ENCODE peak calls at places on chromosomes 11 and 22, in four cellular contexts. L is prostate gland, T is heart right ventricle, Z is breast epithelium. J is an unnamed sample.

GRCh38 chr11:26143553-26144308 is 188.2 kb upstream of the ANO3 start:
- DNase-seq in L (no peak), T (no peak), Z (no peak), J (no peak)

GRCh38 chr11:69167916-69168691 is 12.4 kb downstream of the SMIM38 start:
- DNase-seq in T (no peak), L (no peak), Z (no peak), J (peak)

GRCh38 chr11:108368134-108368533 is 99.2 kb downstream of the C11orf65 start:
- DNase-seq in L (no peak), Z (no peak), T (no peak), J (no peak)

GRCh38 chr11:17720796-17721171 is 1.4 kb downstream of the MYOD1 start:
- DNase-seq in Z (no peak), L (no peak), T (no peak), J (no peak)

GRCh38 chr11:93541884-93542752 is 1.1 kb downstream of the SMCO4 start:
- DNase-seq in L (peak), T (peak), Z (no peak), J (no peak)

GRCh38 chr11:63933459-63933858 is 5.3 kb upstream of the NAA40 start:
- DNase-seq in L (no peak), Z (no peak), T (no peak), J (no peak)

GRCh38 chr11:109597336-109597735 is 175.3 kb downstream of the C11orf87 start:
- DNase-seq in T (no peak), L (no peak), Z (no peak), J (no peak)

GRCh38 chr22:17842386-17842785 is 68.1 kb upstream of the BID start:
- DNase-seq in L (no peak), Z (no peak), T (no peak), J (no peak)

GRCh38 chr22:50581950-50582561 is 593 bp downstream of the CHKB start:
- DNase-seq in Z (no peak), T (no peak), L (no peak), J (no peak)

GRCh38 chr22:11613898-11614755 is 3913.9 kb upstream of the OR11H1 start:
- DNase-seq in L (no peak), Z (no peak), T (no peak), J (no peak)

GRCh38 chr11:47488674-47489394 is 39.9 kb upstream of the RAPSN start:
- DNase-seq in L (no peak), Z (no peak), T (no peak), J (no peak)

GRCh38 chr11:46905806-46906205 is 12.5 kb downstream of the LRP4 start:
- DNase-seq in T (no peak), L (no peak), Z (no peak), J (no peak)

GRCh38 chr22:36913431-36914382 is at the start of gene CSF2RB:
- DNase-seq in Z (no peak), L (no peak), T (no peak), J (peak)

GRCh38 chr11:96652516-96652915 is 262.7 kb downstream of the JRKL start:
- DNase-seq in L (no peak), T (no peak), Z (no peak), J (no peak)

GRCh38 chr11:61294717-61295595 is at the start of gene VWCE:
- DNase-seq in L (peak), T (peak), Z (no peak), J (peak)

GRCh38 chr22:41816241-41816640 is 15.8 kb downstream of the CCDC134 start:
- DNase-seq in T (no peak), Z (no peak), L (no peak), J (no peak)

GRCh38 chr22:39144101-39144815 is 8.2 kb downstream of the CBX7 start:
- DNase-seq in Z (no peak), L (no peak), T (no peak), J (peak)

DNA sequence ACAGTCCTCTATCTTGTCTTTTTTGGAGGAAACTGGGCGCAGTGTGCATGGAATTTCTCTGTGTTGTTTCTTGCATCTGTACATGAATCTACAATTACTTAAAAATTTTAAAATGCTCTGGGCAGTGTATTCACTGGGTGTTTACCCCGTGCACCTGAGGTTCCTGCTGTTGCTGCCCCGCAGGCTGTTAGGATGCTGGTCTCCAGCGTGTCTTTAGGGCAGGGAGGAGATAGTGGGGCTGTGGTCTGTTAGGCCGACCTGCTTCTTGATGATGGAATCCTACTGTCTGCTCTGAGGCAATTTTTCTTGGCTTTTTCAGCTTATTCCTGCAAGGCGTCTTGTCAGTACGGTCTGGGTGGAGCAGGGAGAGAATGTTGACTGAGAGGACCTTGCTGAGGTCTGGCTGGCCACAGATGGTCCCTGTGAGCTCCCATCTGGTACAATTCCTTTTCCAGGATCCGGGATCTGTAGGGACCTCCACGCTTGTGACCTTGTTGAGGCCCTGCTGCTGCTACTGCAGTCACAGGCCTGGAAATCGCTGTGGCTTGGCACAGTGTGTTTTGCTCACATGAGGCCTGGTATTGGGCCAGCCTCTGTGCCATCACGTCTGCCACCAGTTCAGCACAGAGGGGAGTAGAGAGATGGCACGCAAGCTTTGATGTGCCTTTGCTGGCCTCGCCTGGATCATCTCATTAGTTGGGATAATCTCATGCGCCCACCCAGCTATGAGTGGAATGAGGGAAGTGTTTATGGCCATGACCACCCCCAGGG is 22.8 kb downstream of the DERL3 start:
- DNase-seq in L (no peak), Z (no peak), T (peak), J (no peak)
- H3K27ac ChIP-seq in L (no peak), Z (no peak), T (peak), J (no peak)

DNA sequence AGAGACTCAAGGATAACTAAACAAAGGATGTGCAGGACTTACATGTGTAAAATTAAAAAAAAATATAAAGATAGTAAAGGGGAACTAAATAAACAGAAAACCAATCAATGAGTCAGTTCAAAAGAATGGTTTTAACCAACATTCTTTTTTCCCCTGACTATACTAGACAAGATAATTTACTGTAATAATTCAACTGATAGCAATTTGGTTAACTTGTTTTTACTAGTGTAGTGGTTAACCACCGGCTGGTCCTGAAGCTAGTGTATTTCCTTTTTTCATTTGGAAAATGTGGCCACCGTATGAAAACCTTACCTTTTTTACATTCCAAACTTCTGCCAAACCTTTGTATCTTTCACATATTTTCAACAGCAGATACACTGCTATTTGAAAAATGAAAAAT is 123.1 kb downstream of the ARHGAP42 start:
- DNase-seq in L (no peak), T (no peak), Z (no peak), J (no peak)
- H3K27ac ChIP-seq in L (no peak), T (no peak), Z (no peak), J (no peak)

GRCh38 chr11:35142481-35143207 is 3.7 kb downstream of the CD44 start:
- DNase-seq in L (no peak), T (no peak), Z (no peak), J (no peak)

GRCh38 chr11:35144811-35145210 is 5.8 kb downstream of the CD44 start:
- DNase-seq in L (no peak), Z (no peak), T (no peak), J (no peak)

GRCh38 chr11:35144103-35144741 is 5.3 kb downstream of the CD44 start:
- DNase-seq in Z (no peak), T (no peak), L (peak), J (peak)

GRCh38 chr11:35145249-35145648 is 6.3 kb downstream of the CD44 start:
- DNase-seq in Z (no peak), L (no peak), T (no peak), J (no peak)

DNA sequence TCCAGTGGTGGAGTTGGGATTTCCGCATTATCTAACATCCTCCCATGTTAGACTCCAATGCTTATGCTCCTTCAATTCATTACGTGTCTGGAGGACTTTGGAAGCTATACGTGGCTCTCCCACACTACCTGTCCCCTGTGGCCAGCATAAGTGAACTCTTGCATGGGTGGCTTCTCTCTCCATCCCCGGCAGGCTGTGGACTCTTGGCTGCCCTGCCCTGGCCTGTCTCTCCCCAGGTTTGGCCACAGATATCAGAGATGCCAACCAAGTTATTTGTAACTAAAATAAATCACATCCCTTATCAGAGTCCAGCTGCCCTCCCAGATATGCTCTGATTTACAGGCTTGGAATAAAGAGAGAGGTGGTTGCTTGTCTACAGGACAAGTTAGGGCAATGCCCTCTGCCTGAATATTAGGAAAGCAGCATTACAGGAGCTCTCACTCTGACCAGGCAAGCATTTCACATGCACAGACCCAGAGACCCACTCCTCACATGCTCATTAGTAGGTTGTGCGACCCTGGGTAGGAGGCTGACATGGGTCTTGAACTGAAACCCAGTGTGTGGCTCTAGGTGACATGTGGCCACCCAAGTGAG is 4.6 kb downstream of the CD44 start:
- DNase-seq in L (no peak), Z (no peak), T (no peak), J (no peak)
- H3K27ac ChIP-seq in L (no peak), Z (peak), T (peak), J (peak)

DNA sequence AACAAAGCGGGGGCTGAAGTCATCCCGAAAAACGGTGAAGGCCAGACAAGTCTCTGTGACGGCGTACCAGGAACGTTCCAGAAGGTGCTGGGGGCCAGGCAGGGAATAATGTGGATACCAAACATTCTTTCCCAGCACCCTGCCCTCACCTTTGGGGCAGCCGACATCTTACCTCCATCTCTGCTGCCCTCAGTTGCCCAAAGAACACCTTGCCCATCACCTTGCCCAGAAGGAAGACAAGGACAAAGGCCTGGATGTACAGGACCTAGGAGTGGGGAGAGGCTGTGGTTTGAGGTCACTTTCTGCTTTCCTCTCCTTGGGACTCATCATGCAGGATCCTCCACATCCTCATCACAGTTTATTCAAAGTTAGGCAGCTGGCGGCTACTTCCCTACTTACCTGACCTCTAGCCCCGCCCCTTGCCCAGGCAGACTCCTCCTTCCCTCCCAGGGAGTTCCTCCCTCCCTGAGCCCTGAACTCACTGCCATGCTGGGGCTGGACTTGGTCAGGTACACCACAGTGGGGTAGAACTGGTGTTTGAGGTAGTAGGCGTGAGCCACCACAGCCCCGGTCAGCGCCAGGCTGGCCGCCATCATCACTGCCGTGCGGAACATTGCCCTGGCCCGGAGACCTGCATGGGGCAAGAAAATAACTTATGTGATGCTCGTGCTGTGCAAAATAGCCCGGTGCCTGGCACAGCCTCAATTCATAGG is 1.2 kb downstream of the SYVN1 start:
- DNase-seq in L (no peak), T (no peak), Z (peak), J (peak)
- H3K27ac ChIP-seq in L (peak), T (peak), Z (peak), J (peak)

GRCh38 chr11:91396243-91397133 is 828.1 kb upstream of the FAT3 start:
- DNase-seq in Z (no peak), L (no peak), T (no peak), J (no peak)
- H3K27ac ChIP-seq in Z (no peak), L (no peak), T (no peak), J (no peak)

GRCh38 chr11:130474637-130475400 is 26.4 kb downstream of the ADAMTS15 start:
- DNase-seq in T (no peak), L (no peak), Z (no peak), J (no peak)
- H3K27ac ChIP-seq in T (peak), L (no peak), Z (peak), J (no peak)